ENCODE peak calls at places on chromosomes 12 and 14, in ten cellular contexts. I, S, V, J, T, Z, E, R, A and X are unnamed samples. For H3K9me3, the result is how much of the 10 kb centered on the place peaks cover.

GRCh38 chr14:70789361-70789760 is 20.0 kb downstream of the MAP3K9 start:
- DNase-seq in T (no peak), E (no peak), V (peak), J (no peak), R (no peak), Z (no peak), A (no peak), I (no peak), S (no peak), X (no peak)

GRCh38 chr12:2284857-2285256 is 232.1 kb downstream of the CACNA1C start:
- DNase-seq in S (peak), I (peak), A (peak), V (peak), T (no peak), E (no peak), Z (peak), R (no peak), J (peak), X (peak)

GRCh38 chr12:130606245-130606644 is 109.9 kb downstream of the RIMBP2 start:
- DNase-seq in I (no peak), E (no peak), T (no peak), A (no peak), R (no peak), V (no peak), S (peak), Z (no peak), J (no peak), X (no peak)

GRCh38 chr12:33703221-33703620 is 263.6 kb upstream of the SYT10 start:
- DNase-seq in E (no peak), T (no peak), I (no peak), J (no peak), R (no peak), V (no peak), A (no peak), S (no peak), Z (no peak), X (no peak)

GRCh38 chr14:55332654-55333570 is 61.7 kb downstream of the FBXO34 start:
- DNase-seq in Z (no peak), S (no peak), T (no peak), J (no peak), R (no peak), V (no peak), I (no peak), E (no peak), A (no peak), X (no peak)

GRCh38 chr12:49823951-49824350 is 4.3 kb downstream of the NCKAP5L start:
- DNase-seq in J (no peak), V (no peak), R (no peak), Z (no peak), T (no peak), E (no peak), A (no peak), S (no peak), I (no peak), X (no peak)

GRCh38 chr12:43861015-43861846 is 25.4 kb downstream of the TMEM117 start:
- DNase-seq in J (no peak), T (no peak), I (no peak), R (no peak), V (no peak), A (no peak), E (no peak), S (no peak), Z (no peak), X (no peak)

GRCh38 chr12:43044241-43044640 is 454.7 kb upstream of the PRICKLE1 start:
- DNase-seq in A (no peak), S (no peak), I (no peak), J (no peak), R (no peak), T (no peak), E (no peak), Z (no peak), V (no peak), X (no peak)

GRCh38 chr14:33954016-33954598 is 3.2 kb upstream of the EGLN3 start:
- DNase-seq in A (no peak), V (no peak), I (peak), J (no peak), E (no peak), T (no peak), Z (no peak), S (no peak), R (no peak), X (no peak)

GRCh38 chr12:57575771-57576612 is 15.0 kb upstream of the PIP4K2C start:
- DNase-seq in I (no peak), A (no peak), R (no peak), Z (no peak), J (no peak), T (no peak), E (no peak), V (no peak), S (no peak), X (no peak)

GRCh38 chr14:79332504-79333197 is 878.7 kb downstream of the DIO2 start:
- DNase-seq in A (no peak), T (no peak), S (peak), Z (no peak), V (no peak), E (no peak), J (no peak), I (no peak), R (no peak), X (no peak)

DNA sequence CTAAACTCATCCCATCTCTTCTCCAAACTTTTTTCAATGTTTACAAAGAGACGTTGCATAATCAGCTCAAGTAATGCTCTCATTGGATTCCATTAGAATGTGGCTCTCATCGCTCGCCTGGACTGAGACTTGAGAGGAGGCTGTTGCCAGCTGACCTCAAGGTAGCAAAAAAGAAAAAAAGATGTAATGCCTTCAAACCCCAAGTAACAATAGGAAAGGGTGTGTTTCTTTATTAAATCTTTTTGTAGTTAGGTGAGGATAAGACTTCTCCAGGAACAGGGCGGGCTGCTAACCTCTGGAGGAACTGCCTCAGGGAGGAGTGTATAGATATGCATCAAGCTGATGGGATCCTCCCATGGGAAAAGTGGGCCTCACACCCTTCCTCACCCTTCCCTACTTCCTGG is 956 bp upstream of the PTHLH start:
- DNase-seq in I (no peak), R (no peak), J (no peak), S (no peak), T (no peak), A (no peak), Z (no peak), E (no peak), V (no peak), X (no peak)
- H3K9me3 ChIP-seq in I (under half), R (under half), J (under half), S (under half), T (under half), A (under half), Z (under half), E (under half), V (under half), X (under half)

GRCh38 chr12:70402597-70402996 is 36.5 kb downstream of the KCNMB4 start:
- DNase-seq in E (no peak), S (no peak), V (no peak), Z (no peak), R (no peak), J (no peak), I (no peak), T (no peak), A (peak), X (no peak)
- TF ChIP-seq CTCF in E (no peak), S (no peak), V (no peak), Z (no peak), R (no peak), J (no peak), I (no peak), T (no peak), A (peak), X (no peak)

DNA sequence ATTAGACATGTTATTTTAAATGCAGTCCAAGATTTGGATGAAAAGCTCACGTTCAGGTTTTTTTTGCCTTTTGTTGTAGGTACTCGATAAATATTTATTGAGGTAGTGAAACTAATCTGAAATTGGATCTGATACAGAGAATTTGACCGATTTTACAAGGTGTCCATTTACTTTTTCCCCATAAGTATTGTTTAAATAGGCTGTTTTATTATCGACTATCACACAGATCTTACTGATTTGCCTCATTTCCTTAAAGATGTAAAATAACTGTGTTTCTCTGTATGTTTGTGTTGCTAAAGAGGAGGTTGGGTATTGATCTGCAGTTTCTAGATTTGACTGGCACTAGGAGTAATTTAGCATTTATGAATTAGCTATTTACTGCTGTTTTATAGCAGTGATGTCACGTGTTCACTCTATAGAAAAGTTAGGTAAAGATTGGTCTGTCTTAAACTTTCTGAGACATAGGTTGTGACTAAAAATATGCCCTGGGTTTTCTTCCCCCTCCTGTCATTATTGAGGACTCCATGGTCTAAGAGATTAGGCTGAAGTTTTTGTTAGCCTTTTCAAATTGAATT is 3.5 kb downstream of the RAP1B start:
- DNase-seq in E (no peak), I (no peak), J (no peak), S (no peak), Z (no peak), A (no peak), V (no peak), R (no peak), T (no peak), X (no peak)
- H3K4me3 ChIP-seq in E (peak), I (peak), J (peak), S (peak), Z (no peak), A (no peak), V (no peak), R (no peak), T (peak), X (no peak)

DNA sequence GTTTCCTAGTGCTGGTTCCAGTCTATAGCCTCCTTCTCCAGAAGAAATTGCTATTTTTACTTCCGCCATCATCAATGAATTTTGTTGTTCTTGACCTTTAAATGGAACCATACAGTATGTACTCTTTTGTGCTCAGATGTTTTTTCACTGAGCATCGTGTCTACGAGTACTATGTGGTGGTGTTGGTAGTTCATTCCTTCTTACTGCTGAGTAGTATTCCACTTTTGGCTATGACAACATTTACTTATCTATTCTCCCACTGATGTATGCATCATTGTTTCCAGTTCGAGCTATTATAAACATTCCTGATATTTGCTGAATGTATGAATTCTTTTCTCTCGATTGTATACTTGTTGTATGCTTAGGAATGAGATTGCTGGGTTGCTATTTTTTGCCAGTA is 28.6 kb downstream of the SLC2A14 start:
- DNase-seq in Z (no peak), S (no peak), R (no peak), T (no peak), E (no peak), I (no peak), A (no peak), V (no peak), J (no peak), X (no peak)
- H3K9me3 ChIP-seq in Z (under half), S (under half), R (under half), T (under half), E (under half), I (under half), A (under half), V (under half), J (under half), X (under half)